ENCODE peak calls at places on chromosome 1, in six cellular contexts. One of them, this sample, is unnamed.

GRCh38 chr1:24695202-24695974 is 49.9 kb upstream of the CLIC4 start:
- DNase-seq in neuronal stem cell: no peak
- DNase-seq in RPMI8226: no peak
- DNase-seq in putamen: no peak
- DNase-seq in GM10248: no peak
- DNase-seq in Panc1: no peak
- DNase-seq in this sample: peak

GRCh38 chr1:204275695-204276596 is 62.2 kb upstream of the GOLT1A start:
- DNase-seq in neuronal stem cell: no peak
- DNase-seq in RPMI8226: no peak
- DNase-seq in putamen: no peak
- DNase-seq in GM10248: no peak
- DNase-seq in Panc1: no peak
- DNase-seq in this sample: no peak

GRCh38 chr1:19463204-19463803 is 22.0 kb downstream of the CAPZB start:
- DNase-seq in neuronal stem cell: no peak
- DNase-seq in RPMI8226: peak
- DNase-seq in putamen: no peak
- DNase-seq in GM10248: no peak
- DNase-seq in Panc1: no peak
- DNase-seq in this sample: no peak

GRCh38 chr1:177913762-177914540 is 55.9 kb downstream of the SEC16B start:
- DNase-seq in neuronal stem cell: peak
- DNase-seq in RPMI8226: peak
- DNase-seq in putamen: no peak
- DNase-seq in GM10248: no peak
- DNase-seq in Panc1: no peak
- DNase-seq in this sample: peak

GRCh38 chr1:39676951-39677350 is 5.0 kb upstream of the NT5C1A start:
- DNase-seq in neuronal stem cell: no peak
- DNase-seq in RPMI8226: no peak
- DNase-seq in putamen: no peak
- DNase-seq in GM10248: no peak
- DNase-seq in Panc1: no peak
- DNase-seq in this sample: no peak

GRCh38 chr1:234863596-234863995 is 253.6 kb upstream of the IRF2BP2 start:
- DNase-seq in neuronal stem cell: no peak
- DNase-seq in RPMI8226: no peak
- DNase-seq in putamen: no peak
- DNase-seq in GM10248: no peak
- DNase-seq in Panc1: no peak
- DNase-seq in this sample: no peak

GRCh38 chr1:234931404-234931973 is 197.1 kb downstream of the TOMM20 start:
- DNase-seq in neuronal stem cell: no peak
- DNase-seq in RPMI8226: no peak
- DNase-seq in putamen: no peak
- DNase-seq in GM10248: no peak
- DNase-seq in Panc1: no peak
- DNase-seq in this sample: no peak

GRCh38 chr1:19439464-19440171 is 45.7 kb downstream of the CAPZB start:
- DNase-seq in neuronal stem cell: no peak
- DNase-seq in RPMI8226: no peak
- DNase-seq in putamen: peak
- DNase-seq in GM10248: no peak
- DNase-seq in Panc1: no peak
- DNase-seq in this sample: peak

GRCh38 chr1:167317463-167317862 is 96.8 kb downstream of the POU2F1 start:
- DNase-seq in neuronal stem cell: no peak
- DNase-seq in RPMI8226: no peak
- DNase-seq in putamen: no peak
- DNase-seq in GM10248: no peak
- DNase-seq in Panc1: no peak
- DNase-seq in this sample: no peak

GRCh38 chr1:229508823-229509337 is 739 bp upstream of the NUP133 start:
- DNase-seq in neuronal stem cell: no peak
- DNase-seq in RPMI8226: no peak
- DNase-seq in putamen: no peak
- DNase-seq in GM10248: no peak
- DNase-seq in Panc1: no peak
- DNase-seq in this sample: no peak